ENCODE peak calls at places on chromosomes 6 and 20, in four cellular contexts. H, Q, K and W are unnamed samples.
A peak's percentile ranks its signal among the peaks of the same experiment; 100 is the strongest.

GRCh38 chr6:139531148-139531547 is 156.7 kb upstream of the CITED2 start:
- DNase-seq in H (peak; percentile 58), Q (peak; percentile 47), K (no peak), W (no peak)

GRCh38 chr20:20366896-20367680 is 816 bp upstream of the INSM1 start:
- DNase-seq in H (peak; percentile 21), Q (no peak), K (no peak), W (peak; percentile 79)

GRCh38 chr6:110776413-110776812 is 38.9 kb downstream of the CDK19 start:
- DNase-seq in Q (no peak), H (no peak), K (no peak), W (no peak)

GRCh38 chr20:32451340-32451681 is 93.2 kb downstream of the ASXL1 start:
- DNase-seq in H (no peak), K (no peak), Q (no peak), W (no peak)

GRCh38 chr6:27133281-27134227 is 113.9 kb upstream of the PRSS16 start:
- DNase-seq in K (peak; percentile 75), H (peak; percentile 90), Q (peak; percentile 75), W (no peak)

GRCh38 chr20:1934162-1934561 is 39.0 kb downstream of the SIRPA start:
- DNase-seq in H (peak; percentile 95), K (no peak), Q (no peak), W (no peak)

GRCh38 chr20:48738399-48739304 is 89.1 kb downstream of the PREX1 start:
- DNase-seq in K (no peak), Q (no peak), H (no peak), W (no peak)

GRCh38 chr20:43388267-43389081 is 69.2 kb upstream of the SRSF6 start:
- DNase-seq in K (no peak), Q (no peak), H (peak; percentile 96), W (no peak)

GRCh38 chr20:57627972-57628650 is 7.9 kb upstream of the ZBP1 start:
- DNase-seq in Q (no peak), K (no peak), H (peak; percentile 69), W (no peak)

GRCh38 chr20:1341561-1342265 is 12.8 kb upstream of the SDCBP2 start:
- DNase-seq in Q (no peak), K (no peak), H (peak; percentile 62), W (no peak)

GRCh38 chr6:43009124-43009523 is 4.6 kb downstream of the MEA1 start:
- DNase-seq in H (peak; percentile 63), Q (peak; percentile 30), K (no peak), W (peak; percentile 10)

GRCh38 chr6:82365011-82365751 is 1.6 kb downstream of the TPBG start:
- DNase-seq in H (peak; percentile 68), K (no peak), Q (peak; percentile 69), W (no peak)